ENCODE peak calls at places on chromosomes 2 and 18, in six cellular contexts. L, U, V, P, N and J are unnamed samples.

GRCh38 chr2:173808676-173809075 is 156.5 kb downstream of the SP3 start:
- DNase-seq in V (no peak), N (no peak), U (no peak), P (no peak), L (no peak), J (no peak)

GRCh38 chr2:215843579-215843978 is 169.8 kb downstream of the MREG start:
- DNase-seq in P (no peak), N (peak; percentile 37), V (no peak), U (no peak), L (peak; percentile 92), J (no peak)

GRCh38 chr2:177604291-177605065 is 211.9 kb downstream of the AGPS start:
- DNase-seq in U (peak; percentile 51), L (peak; percentile 71), V (no peak), N (peak; percentile 51), P (peak; percentile 50), J (no peak)

GRCh38 chr2:200298015-200298414 is 8.5 kb upstream of the SPATS2L start:
- DNase-seq in L (no peak), U (no peak), N (no peak), V (no peak), P (no peak), J (no peak)

GRCh38 chr2:169361706-169362345 is 508 bp downstream of the LRP2 start:
- DNase-seq in U (peak; percentile 21), N (peak; percentile 1), L (no peak), V (no peak), P (peak; percentile 60), J (peak; percentile 54)

GRCh38 chr2:107338571-107338970 is 452.6 kb upstream of the ST6GAL2 start:
- DNase-seq in L (no peak), V (no peak), N (no peak), P (no peak), U (no peak), J (no peak)

GRCh38 chr2:239803102-239803763 is 221.9 kb downstream of the NDUFA10 start:
- DNase-seq in N (no peak), V (no peak), P (no peak), L (no peak), U (no peak), J (no peak)

GRCh38 chr2:295081-295480 is 7.2 kb upstream of the ALKAL2 start:
- DNase-seq in U (no peak), N (no peak), L (no peak), P (no peak), V (no peak), J (no peak)

GRCh38 chr2:134120718-134121630 is 132.9 kb upstream of the MGAT5 start:
- DNase-seq in L (peak; percentile 71), P (peak; percentile 87), N (peak; percentile 53), V (no peak), U (peak; percentile 56), J (peak; percentile 60)

GRCh38 chr2:241035818-241036396 is 37.5 kb downstream of the SNED1 start:
- DNase-seq in N (no peak), P (peak; percentile 44), V (no peak), U (peak; percentile 25), L (no peak), J (no peak)
- TF ChIP-seq USF2 in N (no peak), P (no peak), V (no peak), U (no peak), L (no peak), J (no peak)

DNA sequence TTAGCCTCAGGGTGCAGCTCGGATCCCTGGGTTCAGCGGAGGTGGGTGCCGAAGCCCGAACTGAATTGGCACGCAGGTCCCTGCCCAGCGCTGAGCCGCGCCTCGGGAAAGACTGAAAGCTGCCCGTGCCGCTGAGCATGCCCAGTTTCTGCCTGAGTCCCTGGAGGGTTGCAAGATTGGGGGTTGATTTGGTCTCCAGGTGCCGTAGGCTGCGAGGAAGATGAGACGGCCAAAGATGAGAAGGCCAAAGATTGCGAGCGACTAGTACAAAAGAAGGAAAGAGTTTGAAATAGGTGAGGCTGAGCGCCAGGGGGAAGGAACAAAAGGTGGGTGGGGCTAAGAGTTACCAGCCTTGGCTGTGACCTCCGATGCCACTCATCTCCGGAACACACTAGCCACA is 852 bp upstream of the KCNH7 start:
- DNase-seq in P (peak; percentile 41), N (no peak), V (no peak), U (no peak), L (no peak), J (peak; percentile 21)
- TF ChIP-seq USF2 in P (no peak), N (no peak), V (no peak), U (no peak), L (no peak), J (no peak)

GRCh38 chr2:73079636-73080035 is 8.1 kb upstream of the SFXN5 start:
- DNase-seq in L (no peak), V (no peak), P (no peak), U (no peak), N (no peak), J (no peak)

GRCh38 chr2:73081181-73081671 is 9.7 kb upstream of the SFXN5 start:
- DNase-seq in N (no peak), V (no peak), P (no peak), L (no peak), U (peak; percentile 38), J (peak; percentile 52)

GRCh38 chr2:73082523-73083410 is 11.3 kb upstream of the SFXN5 start:
- DNase-seq in P (no peak), L (no peak), U (no peak), N (no peak), V (no peak), J (no peak)

GRCh38 chr2:73078457-73079411 is 7.2 kb upstream of the SFXN5 start:
- DNase-seq in U (no peak), P (no peak), N (no peak), L (no peak), V (no peak), J (no peak)

GRCh38 chr2:73080321-73081131 is 9.0 kb upstream of the SFXN5 start:
- DNase-seq in N (no peak), V (no peak), U (no peak), P (no peak), L (no peak), J (no peak)
- TF ChIP-seq USF2 in N (no peak), V (no peak), U (no peak), P (no peak), L (no peak), J (no peak)

DNA sequence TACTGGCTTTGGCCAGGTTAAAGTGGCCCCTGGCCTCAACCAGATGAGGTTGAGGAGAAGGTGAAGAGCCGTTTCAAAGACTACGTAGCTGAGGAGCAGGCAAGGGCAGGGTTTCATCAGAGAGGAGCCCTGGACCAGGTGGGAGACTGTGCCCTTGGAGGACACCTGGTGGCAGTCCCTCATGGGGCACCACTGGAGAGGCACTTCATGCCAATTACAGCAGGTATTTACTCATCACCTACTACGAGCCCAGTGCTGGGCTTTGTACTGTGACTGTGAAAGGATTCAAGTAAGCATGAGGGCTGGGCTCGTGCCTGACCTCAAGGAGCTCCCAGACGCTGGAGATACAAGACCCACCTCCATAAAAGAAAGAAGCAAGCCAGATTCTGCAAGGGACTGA is 37.6 kb downstream of the SMAD7 start:
- DNase-seq in U (no peak), N (no peak), L (no peak), V (no peak), P (no peak), J (no peak)
- TF ChIP-seq USF2 in U (no peak), N (no peak), L (no peak), V (no peak), P (no peak), J (no peak)

GRCh38 chr2:241136661-241137260 is 12.5 kb downstream of the PASK start:
- DNase-seq in V (no peak), N (no peak), U (no peak), L (no peak), P (no peak), J (no peak)
- TF ChIP-seq USF2 in V (no peak), N (no peak), U (no peak), L (no peak), P (no peak), J (no peak)

GRCh38 chr2:29528891-29529520 is 392.4 kb downstream of the ALK start:
- DNase-seq in N (no peak), P (no peak), U (no peak), L (peak; percentile 79), V (no peak), J (no peak)
- TF ChIP-seq USF2 in N (no peak), P (no peak), U (no peak), L (no peak), V (no peak), J (no peak)